ENCODE peak calls at places on chromosomes 7 and 10, in four cellular contexts. F is H1, B is SK-N-SH, N is K562. A is an unnamed sample.

GRCh38 chr7:29951206-29951605 is 38.4 kb downstream of the SCRN1 start:
- DNase-seq in F (no peak), B (no peak), N (no peak), A (no peak)

GRCh38 chr7:117673367-117673766 is 193.5 kb downstream of the CFTR start:
- DNase-seq in F (peak), B (no peak), N (no peak), A (peak)

GRCh38 chr10:79070611-79071534 is 2.1 kb downstream of the ZMIZ1 start:
- DNase-seq in F (no peak), B (peak), N (no peak), A (peak)

GRCh38 chr10:28587270-28587969 is 54.5 kb downstream of the WAC start:
- DNase-seq in F (no peak), B (no peak), N (no peak), A (no peak)

GRCh38 chr10:15245530-15245929 is 77.0 kb upstream of the NMT2 start:
- DNase-seq in F (no peak), B (peak), N (peak), A (peak)

GRCh38 chr7:75892634-75893272 is 13.9 kb downstream of the RHBDD2 start:
- DNase-seq in F (no peak), B (no peak), N (peak), A (no peak)

GRCh38 chr7:126605553-126605952 is 647.2 kb downstream of the GRM8 start:
- DNase-seq in F (no peak), B (peak), N (no peak), A (no peak)

GRCh38 chr10:108684431-108684830 is 1238.9 kb downstream of the XPNPEP1 start:
- DNase-seq in F (no peak), B (no peak), N (no peak), A (no peak)

GRCh38 chr10:101671453-101671852 is 23.5 kb downstream of the FBXW4 start:
- DNase-seq in F (no peak), B (no peak), N (no peak), A (no peak)

GRCh38 chr7:2930310-2931033 is 86.4 kb upstream of the GNA12 start:
- DNase-seq in F (no peak), B (peak), N (no peak), A (peak)

GRCh38 chr7:55370001-55370400 is 4.9 kb downstream of the LANCL2 start:
- DNase-seq in F (no peak), B (no peak), N (no peak), A (no peak)
- TF ChIP-seq TEAD4 in F (no peak), B (no peak), N (no peak), A (no peak)

GRCh38 chr10:127945335-127945734 is 38.4 kb downstream of the PTPRE start:
- DNase-seq in F (no peak), B (no peak), N (no peak), A (no peak)
- TF ChIP-seq TEAD4 in F (no peak), B (no peak), N (no peak), A (no peak)

GRCh38 chr7:87480386-87480785 is 4.9 kb upstream of the ABCB4 start:
- DNase-seq in F (no peak), B (no peak), N (no peak), A (no peak)
- TF ChIP-seq TEAD4 in F (no peak), B (no peak), N (no peak), A (no peak)

DNA sequence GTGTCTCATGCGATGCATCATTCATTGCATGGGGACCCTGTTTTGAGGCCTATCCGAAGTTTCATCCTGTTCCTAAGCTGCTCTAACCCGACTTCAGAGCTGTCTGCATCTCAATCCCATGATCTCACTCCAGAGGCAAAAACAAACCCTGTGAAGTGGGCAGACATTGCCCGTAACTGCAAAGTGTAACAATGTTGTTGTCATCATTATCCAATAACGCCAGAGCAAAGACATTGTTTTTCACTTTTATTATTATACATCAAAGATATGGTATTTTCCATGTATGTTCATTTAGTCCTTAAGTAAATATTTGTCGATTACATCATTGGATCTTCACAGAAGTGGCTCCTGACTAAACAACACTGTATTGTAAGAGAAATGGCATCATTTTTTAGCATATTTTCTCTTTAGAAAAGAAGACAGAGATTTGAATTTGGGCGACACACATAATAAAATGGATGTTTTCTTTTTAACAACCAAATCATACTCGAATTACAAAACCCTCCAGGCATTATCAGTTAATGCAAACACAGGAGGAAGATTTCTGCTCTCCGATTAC is 246.6 kb downstream of the KLF6 start:
- DNase-seq in F (no peak), B (no peak), N (no peak), A (no peak)
- TF ChIP-seq TEAD4 in F (no peak), B (no peak), N (no peak), A (no peak)

GRCh38 chr7:4015371-4015770 is 666.7 kb upstream of the FOXK1 start:
- DNase-seq in F (no peak), B (no peak), N (no peak), A (no peak)

GRCh38 chr7:4017785-4018184 is 664.3 kb upstream of the FOXK1 start:
- DNase-seq in F (no peak), B (no peak), N (no peak), A (no peak)

GRCh38 chr7:4018917-4019316 is 663.2 kb upstream of the FOXK1 start:
- DNase-seq in F (no peak), B (no peak), N (no peak), A (no peak)

GRCh38 chr7:4015996-4016395 is 666.1 kb upstream of the FOXK1 start:
- DNase-seq in F (no peak), B (no peak), N (no peak), A (no peak)

DNA sequence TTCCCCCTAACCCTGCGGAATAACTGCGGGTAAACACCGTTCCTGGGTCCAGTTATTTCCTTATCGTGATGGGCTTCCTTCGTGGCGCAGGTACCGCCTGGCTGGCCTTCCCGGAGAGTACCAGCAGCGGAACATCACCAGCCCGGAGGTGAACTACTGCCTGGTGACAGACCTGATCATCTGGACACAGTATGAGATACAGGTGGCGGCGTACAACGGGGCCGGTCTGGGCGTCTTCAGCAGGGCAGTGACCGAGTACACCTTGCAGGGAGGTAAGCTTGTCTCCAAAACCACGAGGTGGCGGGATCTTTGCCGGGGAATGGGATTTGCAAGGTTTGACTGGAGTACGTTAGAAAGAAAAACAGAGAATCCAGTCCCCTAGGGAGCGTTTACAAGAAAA is 665.0 kb upstream of the FOXK1 start:
- DNase-seq in F (no peak), B (no peak), N (no peak), A (no peak)
- TF ChIP-seq TEAD4 in F (no peak), B (no peak), N (no peak), A (no peak)

DNA sequence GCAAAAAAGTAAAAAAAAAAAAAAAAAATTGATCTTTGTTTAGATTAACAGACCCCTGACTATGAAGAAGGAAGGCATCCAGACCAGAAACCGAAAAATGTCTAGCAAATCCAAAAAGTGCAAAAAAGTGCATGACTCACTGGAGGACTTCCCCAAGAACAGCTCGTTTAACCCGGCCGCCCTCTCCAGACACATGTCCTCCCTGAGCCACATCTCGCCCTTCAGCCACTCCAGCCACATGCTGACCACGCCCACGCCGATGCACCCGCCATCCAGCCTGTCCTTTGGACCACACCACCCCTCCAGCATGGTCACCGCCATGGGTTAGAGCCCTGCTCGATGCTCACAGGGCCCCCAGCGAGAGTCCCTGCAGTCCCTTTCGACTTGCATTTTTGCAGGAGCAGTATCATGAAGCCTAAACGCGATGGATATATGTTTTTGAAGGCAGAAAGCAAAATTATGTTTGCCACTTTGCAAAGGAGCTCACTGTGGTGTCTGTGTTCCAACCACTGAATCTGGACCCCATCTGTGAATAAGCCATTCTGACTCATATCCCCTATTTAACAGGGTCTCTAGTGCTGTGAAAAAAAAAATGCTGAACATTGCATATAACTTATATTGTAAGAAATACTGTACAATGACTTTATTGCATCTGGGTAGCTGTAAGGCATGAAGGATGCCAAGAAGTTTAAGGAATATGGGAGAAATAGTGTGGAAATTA is 19.4 kb downstream of the GATA3 start:
- DNase-seq in F (no peak), B (peak), N (no peak), A (no peak)
- TF ChIP-seq TEAD4 in F (no peak), B (no peak), N (no peak), A (no peak)

GRCh38 chr7:46741924-46742607 is 821.0 kb upstream of the IGFBP3 start:
- DNase-seq in F (no peak), B (peak), N (no peak), A (no peak)
- TF ChIP-seq TEAD4 in F (no peak), B (no peak), N (no peak), A (no peak)

A was measured in WTC11.